ENCODE peak calls at places on chromosomes 1 and 21, in five cellular contexts. A is colonic mucosa, V is cardiac muscle cell, J is mammary epithelial cell, R is nephron progenitor cell. S is an unnamed sample.

GRCh38 chr21:45405819-45406762 is 1.1 kb downstream of the COL18A1 start:
- DNase-seq in A (no peak), V (no peak), J (peak; percentile 38), R (peak; percentile 80), S (peak; percentile 53)

GRCh38 chr1:212118167-212118871 is 82.8 kb downstream of the DTL start:
- DNase-seq in A (no peak), V (peak; percentile 59), J (peak; percentile 41), R (no peak), S (no peak)

GRCh38 chr1:220164517-220164916 is 70.6 kb downstream of the IARS2 start:
- DNase-seq in A (no peak), V (no peak), J (no peak), R (no peak), S (no peak)

GRCh38 chr1:46215504-46215903 is 12.4 kb downstream of the LURAP1 start:
- DNase-seq in A (no peak), V (no peak), J (no peak), R (no peak), S (no peak)

GRCh38 chr1:1510912-1511532 is 940 bp upstream of the ATAD3A start:
- DNase-seq in A (peak; percentile 48), V (peak; percentile 5), J (peak; percentile 28), R (no peak), S (no peak)

GRCh38 chr1:52403566-52404115 is 582 bp downstream of the ORC1 start:
- DNase-seq in A (peak; percentile 61), V (peak; percentile 76), J (peak; percentile 79), R (peak; percentile 6), S (no peak)

GRCh38 chr21:45997495-45998275 is 16.1 kb downstream of the COL6A1 start:
- DNase-seq in A (peak; percentile 10), V (no peak), J (no peak), R (peak; percentile 0), S (peak; percentile 3)

GRCh38 chr1:117970251-117970650 is 40.7 kb downstream of the WDR3 start:
- DNase-seq in A (no peak), V (no peak), J (no peak), R (peak; percentile 35), S (no peak)

GRCh38 chr1:85396194-85396593 is 68.8 kb downstream of the DDAH1 start:
- DNase-seq in A (no peak), V (no peak), J (no peak), R (no peak), S (no peak)

GRCh38 chr1:23555949-23556640 is 3.2 kb downstream of the ID3 start:
- DNase-seq in A (peak; percentile 28), V (peak; percentile 75), J (peak; percentile 89), R (peak; percentile 40), S (peak; percentile 29)

GRCh38 chr1:101257500-101258325 is 20.9 kb downstream of the S1PR1 start:
- DNase-seq in A (peak; percentile 76), V (peak; percentile 19), J (peak; percentile 42), R (no peak), S (no peak)

GRCh38 chr1:151371340-151371739 is 1.2 kb downstream of the SELENBP1 start:
- DNase-seq in A (peak; percentile 82), V (peak; percentile 69), J (no peak), R (no peak), S (no peak)

GRCh38 chr21:45258476-45258875 is 29.2 kb downstream of the POFUT2 start:
- DNase-seq in A (peak; percentile 12), V (no peak), J (no peak), R (no peak), S (no peak)

GRCh38 chr1:13548281-13548680 is 34.5 kb upstream of the LRRC38 start:
- DNase-seq in A (no peak), V (no peak), J (no peak), R (no peak), S (no peak)

GRCh38 chr1:219324629-219325367 is 151.1 kb downstream of the LYPLAL1 start:
- DNase-seq in A (no peak), V (peak; percentile 87), J (peak; percentile 89), R (no peak), S (no peak)

GRCh38 chr21:42568834-42569731 is 55.4 kb downstream of the SLC37A1 start:
- DNase-seq in A (no peak), V (no peak), J (no peak), R (no peak), S (no peak)

GRCh38 chr1:99306056-99306455 is 41.8 kb downstream of the PLPPR4 start:
- DNase-seq in A (no peak), V (no peak), J (no peak), R (no peak), S (no peak)

GRCh38 chr1:162913345-162913744 is 52.4 kb upstream of the CCDC190 start:
- DNase-seq in A (no peak), V (no peak), J (peak; percentile 98), R (no peak), S (no peak)

GRCh38 chr1:156750191-156750931 is 1.1 kb downstream of the HDGF start:
- DNase-seq in A (peak; percentile 73), V (no peak), J (peak; percentile 92), R (no peak), S (no peak)

GRCh38 chr1:186802388-186802787 is 26.4 kb upstream of the PLA2G4A start:
- DNase-seq in A (no peak), V (no peak), J (peak; percentile 31), R (no peak), S (no peak)

GRCh38 chr1:10900691-10901090 is 104.2 kb upstream of the CASZ1 start:
- DNase-seq in A (peak; percentile 27), V (no peak), J (peak; percentile 89), R (no peak), S (no peak)

GRCh38 chr1:15224903-15225485 is 22.0 kb upstream of the FHAD1 start:
- DNase-seq in A (no peak), V (no peak), J (no peak), R (no peak), S (no peak)

GRCh38 chr1:94634977-94635416 is 93.4 kb upstream of the F3 start:
- DNase-seq in A (no peak), V (no peak), J (no peak), R (no peak), S (no peak)

GRCh38 chr1:247274857-247275256 is 19.0 kb downstream of the VN1R5 start:
- DNase-seq in A (no peak), V (no peak), J (no peak), R (no peak), S (no peak)

GRCh38 chr21:36388076-36388475 is 2.9 kb downstream of the CHAF1B start:
- DNase-seq in A (no peak), V (no peak), J (no peak), R (no peak), S (no peak)

GRCh38 chr1:41806472-41807155 is 112.1 kb downstream of the HIVEP3 start:
- DNase-seq in A (no peak), V (no peak), J (no peak), R (no peak), S (no peak)

GRCh38 chr1:90402893-90403849 is 313.9 kb downstream of the BARHL2 start:
- DNase-seq in A (peak; percentile 63), V (peak; percentile 97), J (peak; percentile 98), R (peak; percentile 6), S (peak; percentile 9)

DNA sequence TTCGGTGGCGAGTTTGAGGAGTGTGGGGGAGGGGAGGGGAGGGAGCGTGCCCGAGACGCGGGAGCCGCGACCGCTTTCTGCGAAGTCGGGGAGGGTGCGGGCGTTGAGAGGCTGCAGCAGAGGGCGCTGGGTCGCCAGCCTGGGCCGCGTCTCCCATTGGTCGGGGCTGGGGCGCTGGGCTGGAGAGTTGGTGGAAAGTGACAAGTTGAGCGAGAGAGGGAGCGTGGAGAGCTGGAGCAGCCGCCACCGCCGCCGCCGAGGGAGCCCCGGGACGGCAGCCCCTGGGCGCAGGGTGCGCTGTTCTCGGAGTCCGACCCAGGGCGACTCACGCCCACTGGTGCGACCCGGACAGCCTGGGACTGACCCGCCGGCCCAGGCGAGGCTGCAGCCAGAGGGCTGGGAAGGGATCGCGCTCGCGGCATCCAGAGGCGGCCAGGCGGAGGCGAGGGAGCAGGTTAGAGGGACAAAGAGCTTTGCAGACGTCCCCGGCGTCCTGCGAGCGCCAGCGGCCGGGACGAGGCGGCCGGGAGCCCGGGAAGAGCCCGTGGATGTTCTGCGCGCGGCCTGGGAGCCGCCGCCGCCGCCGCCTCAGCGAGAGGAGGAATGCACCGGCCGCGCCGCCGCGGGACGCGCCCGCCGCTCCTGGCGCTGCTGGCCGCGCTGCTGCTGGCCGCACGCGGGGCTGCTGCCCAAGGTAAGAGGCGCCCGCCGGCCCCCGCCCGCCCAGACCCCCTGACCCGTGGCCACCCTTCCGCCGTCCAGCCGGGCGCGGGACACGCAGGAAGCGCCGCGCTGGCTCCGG is at the start of gene ROR1:
- DNase-seq in A (peak; percentile 92), V (peak; percentile 87), J (peak; percentile 82), R (peak; percentile 90), S (peak; percentile 89)
- TF ChIP-seq CTCF in A (peak; percentile 44), V (peak; percentile 73), J (peak; percentile 23), R (peak; percentile 37), S (peak; percentile 26)

GRCh38 chr1:63674238-63674864 is 81.1 kb downstream of the PGM1 start:
- DNase-seq in A (peak; percentile 84), V (peak; percentile 92), J (peak; percentile 85), R (peak; percentile 74), S (peak; percentile 66)
- TF ChIP-seq CTCF in A (peak; percentile 54), V (peak; percentile 89), J (peak; percentile 77), R (peak; percentile 62), S (no peak)

GRCh38 chr1:71170925-71171324 is 90.1 kb upstream of the ZRANB2 start:
- DNase-seq in A (no peak), V (peak; percentile 2), J (no peak), R (no peak), S (no peak)
- TF ChIP-seq CTCF in A (no peak), V (no peak), J (peak; percentile 2), R (no peak), S (no peak)

DNA sequence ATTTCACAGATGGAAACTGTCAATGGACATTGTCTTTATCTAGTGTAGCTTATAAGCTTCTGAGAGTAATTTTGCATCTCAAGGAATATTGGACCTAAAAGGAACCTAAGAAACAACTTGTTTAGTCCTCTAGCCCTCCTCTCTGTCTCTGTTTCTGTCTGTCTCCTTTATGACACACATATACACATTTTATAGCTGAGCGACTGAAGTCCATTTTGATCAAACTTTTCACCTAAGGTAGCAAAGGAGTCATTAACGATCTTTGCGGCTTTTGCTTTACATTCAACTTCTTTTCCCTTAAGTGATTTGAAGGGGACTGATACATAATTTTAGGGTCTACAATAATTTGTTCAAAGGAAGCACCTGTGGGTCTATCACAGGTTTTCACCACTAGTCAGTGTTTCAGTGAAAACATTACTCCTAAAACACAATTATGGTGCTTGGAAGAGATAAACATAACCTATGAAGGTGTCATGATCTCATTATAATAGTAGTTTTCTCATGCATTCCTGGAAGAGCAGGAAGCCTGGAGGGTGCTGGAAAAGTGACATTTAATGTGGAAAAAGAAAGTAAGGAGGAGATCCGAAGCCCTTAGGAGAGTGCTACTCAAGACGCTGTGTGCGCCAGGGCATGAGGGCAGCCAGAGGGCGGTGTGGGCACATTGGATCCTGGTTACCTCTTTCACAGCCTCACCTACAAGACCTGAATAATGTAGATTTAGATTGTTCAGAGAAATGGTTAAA is 248.6 kb downstream of the DNM3 start:
- DNase-seq in A (peak; percentile 70), V (peak; percentile 66), J (peak; percentile 53), R (peak; percentile 34), S (peak; percentile 55)
- TF ChIP-seq CTCF in A (peak; percentile 93), V (peak; percentile 79), J (peak; percentile 92), R (peak; percentile 65), S (peak; percentile 26)

DNA sequence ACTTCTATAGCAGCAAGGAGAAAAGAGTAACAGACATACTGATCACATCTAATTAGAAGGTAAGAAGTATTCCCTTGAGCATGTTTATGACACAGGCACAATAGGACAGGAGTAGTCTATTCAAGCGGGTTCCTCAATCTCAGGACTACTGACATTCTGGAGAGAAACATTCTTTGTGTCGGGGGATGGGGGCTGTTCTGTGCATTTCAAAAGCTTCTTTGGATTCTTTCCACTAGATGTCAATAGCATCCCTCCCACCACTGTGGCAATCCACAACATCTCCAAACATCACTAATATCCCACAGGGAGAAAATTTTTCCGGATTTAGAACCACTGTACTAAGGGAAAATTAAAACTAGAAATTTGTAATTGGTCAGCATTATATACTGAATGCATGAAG is 56.9 kb downstream of the ADAMTS5 start:
- DNase-seq in A (no peak), V (peak; percentile 26), J (no peak), R (peak; percentile 49), S (peak; percentile 53)
- TF ChIP-seq CTCF in A (no peak), V (peak; percentile 9), J (no peak), R (peak; percentile 32), S (peak; percentile 15)